ENCODE peak calls at places on chromosome 7, in seven cellular contexts. Y is heart right ventricle; W is stimulated activated naive CD8-positive, alpha-beta T cell treated with anti-CD3 and anti-CD28 coated beads, Interleukin-15, amount 100 ng/mL, for 72 hours; I is NCI-H510A; Q is tibial artery; S is stimulated activated CD4-positive, alpha-beta T cell treated with anti-CD3 and anti-CD28 coated beads, Interleukin-2, amount 100 ng/mL, for 48 hours; U is neural progenitor cell. K is an unnamed sample.
A peak's percentile ranks its signal among the peaks of the same experiment; 100 is the strongest.

GRCh38 chr7:77731716-77732115 is 35.5 kb downstream of the RSBN1L start:
- DNase-seq in Y (no peak), W (no peak), I (no peak), Q (no peak), S (no peak), U (no peak), K (no peak)

GRCh38 chr7:158061884-158062656 is 525.6 kb downstream of the PTPRN2 start:
- DNase-seq in Y (no peak), W (no peak), I (no peak), Q (no peak), S (no peak), U (no peak), K (no peak)

GRCh38 chr7:79489371-79489770 is 35.9 kb upstream of the MAGI2 start:
- DNase-seq in Y (no peak), W (no peak), I (peak; percentile 25), Q (no peak), S (no peak), U (no peak), K (no peak)

GRCh38 chr7:129771928-129772479 is 160.5 kb downstream of the NRF1 start:
- DNase-seq in Y (no peak), W (no peak), I (no peak), Q (no peak), S (no peak), U (peak; percentile 56), K (no peak)

GRCh38 chr7:133789951-133790350 is 337.2 kb upstream of the LRGUK start:
- DNase-seq in Y (no peak), W (no peak), I (no peak), Q (no peak), S (no peak), U (peak; percentile 23), K (no peak)

GRCh38 chr7:74525881-74526280 is 72.2 kb downstream of the GTF2IRD1 start:
- DNase-seq in Y (no peak), W (no peak), I (peak; percentile 95), Q (no peak), S (no peak), U (no peak), K (peak; percentile 94)

GRCh38 chr7:46319841-46320240 is 398.8 kb upstream of the IGFBP3 start:
- DNase-seq in Y (no peak), W (no peak), I (no peak), Q (no peak), S (no peak), U (no peak), K (no peak)

GRCh38 chr7:124940306-124940705 is 10.7 kb upstream of the POT1 start:
- DNase-seq in Y (no peak), W (no peak), I (no peak), Q (no peak), S (no peak), U (no peak), K (no peak)

GRCh38 chr7:1703475-1704325 is 33.6 kb downstream of the ELFN1 start:
- DNase-seq in Y (no peak), W (no peak), I (no peak), Q (peak; percentile 45), S (no peak), U (peak; percentile 67), K (no peak)

GRCh38 chr7:26642416-26642815 is 222.0 kb downstream of the SKAP2 start:
- DNase-seq in Y (no peak), W (no peak), I (no peak), Q (no peak), S (no peak), U (no peak), K (no peak)

GRCh38 chr7:12569673-12570072 is 847 bp upstream of the SCIN start:
- DNase-seq in Y (no peak), W (no peak), I (no peak), Q (no peak), S (no peak), U (no peak), K (no peak)

GRCh38 chr7:121088870-121089269 is 100.4 kb downstream of the CPED1 start:
- DNase-seq in Y (no peak), W (no peak), I (no peak), Q (no peak), S (no peak), U (no peak), K (no peak)